ENCODE peak calls at places on chromosomes 16 and 17, in five cellular contexts. G is activated T-cell treated with anti-CD3 and anti-CD28 coated beads, Interleukin-2, amount 50 U/mL, for 72 hours; T is activated T-helper 17 cell treated with anti-CD3 and anti-CD28 coated beads, Interleukin-2, amount 50 U/mL, for 72 hours; S is gastrocnemius medialis; V is stimulated activated naive CD8-positive, alpha-beta T cell treated with anti-CD3 and anti-CD28 coated beads, Interleukin-15, amount 100 ng/mL, for 72 hours. P is an unnamed sample.

GRCh38 chr17:45895304-45895968 is 1.1 kb downstream of the MAPT start:
- ATAC-seq in G (peak; percentile 11), T (no peak), S (peak; percentile 55), V (peak; percentile 12), P (no peak)

GRCh38 chr17:76753061-76753961 is 15.4 kb downstream of the MFSD11 start:
- ATAC-seq in G (peak; percentile 91), T (peak; percentile 90), S (no peak), V (peak; percentile 95), P (peak; percentile 44)

GRCh38 chr16:85514601-85515318 is 98.4 kb upstream of the GSE1 start:
- ATAC-seq in G (no peak), T (no peak), S (peak; percentile 70), V (no peak), P (peak; percentile 72)

GRCh38 chr16:11601911-11602310 is 15.2 kb upstream of the LITAF start:
- ATAC-seq in G (no peak), T (no peak), S (no peak), V (no peak), P (no peak)

GRCh38 chr17:80422981-80423380 is 8.0 kb downstream of the ENDOV start:
- ATAC-seq in G (no peak), T (no peak), S (peak; percentile 78), V (no peak), P (no peak)

GRCh38 chr17:18267927-18268711 is 7.7 kb downstream of the MIEF2 start:
- ATAC-seq in G (peak; percentile 23), T (peak; percentile 21), S (no peak), V (peak; percentile 51), P (peak; percentile 55)

GRCh38 chr17:28125530-28126382 is 83.3 kb downstream of the NLK start:
- ATAC-seq in G (no peak), T (no peak), S (no peak), V (no peak), P (no peak)

GRCh38 chr16:50201784-50202183 is 48.7 kb downstream of the TENT4B start:
- ATAC-seq in G (peak; percentile 42), T (peak; percentile 40), S (no peak), V (peak; percentile 57), P (no peak)

GRCh38 chr16:2930236-2930635 is 18.5 kb downstream of the FLYWCH1 start:
- ATAC-seq in G (no peak), T (no peak), S (no peak), V (no peak), P (no peak)

GRCh38 chr16:35733278-35733965 is 2274.0 kb downstream of the TP53TG3F start:
- ATAC-seq in G (no peak), T (no peak), S (no peak), V (no peak), P (no peak)

GRCh38 chr16:14333361-14333760 is 262.2 kb downstream of the MRTFB start:
- ATAC-seq in G (no peak), T (no peak), S (no peak), V (no peak), P (no peak)

GRCh38 chr17:83183951-83184506 is 104.6 kb downstream of the METRNL start:
- ATAC-seq in G (no peak), T (no peak), S (no peak), V (no peak), P (no peak)

GRCh38 chr17:2954898-2955445 is 108.4 kb downstream of the OR1D5 start:
- ATAC-seq in G (peak; percentile 92), T (peak; percentile 96), S (no peak), V (peak; percentile 78), P (peak; percentile 83)

GRCh38 chr17:78013683-78014467 is 55.4 kb downstream of the TNRC6C start:
- ATAC-seq in G (peak; percentile 44), T (peak; percentile 68), S (peak; percentile 80), V (peak; percentile 77), P (peak; percentile 56)

GRCh38 chr17:41464682-41465081 is 2.5 kb downstream of the KRT32 start:
- ATAC-seq in G (no peak), T (peak; percentile 37), S (peak; percentile 95), V (no peak), P (peak; percentile 94)

GRCh38 chr16:57534337-57534880 is 2.0 kb downstream of the CCDC102A start:
- ATAC-seq in G (no peak), T (no peak), S (no peak), V (no peak), P (no peak)

GRCh38 chr17:50719924-50720805 is 762 bp downstream of the LUC7L3 start:
- ATAC-seq in G (no peak), T (no peak), S (no peak), V (no peak), P (no peak)

GRCh38 chr16:72797606-72798005 is 250.3 kb downstream of the ZFHX3 start:
- ATAC-seq in G (no peak), T (no peak), S (no peak), V (no peak), P (no peak)

GRCh38 chr17:37608369-37609169 is 649 bp downstream of the SYNRG start:
- ATAC-seq in G (peak; percentile 16), T (peak; percentile 8), S (peak; percentile 29), V (peak; percentile 18), P (peak; percentile 34)

GRCh38 chr16:66035096-66035495 is 331.4 kb upstream of the CDH5 start:
- ATAC-seq in G (no peak), T (no peak), S (no peak), V (no peak), P (no peak)